ENCODE peak calls at places on chromosomes 11 and 22, in five cellular contexts. One of them, this sample, is unnamed.

GRCh38 chr11:75532200-75532972 is 6.6 kb upstream of the GDPD5 start:
- DNase-seq in adrenal gland: peak
- DNase-seq in AG04450: no peak
- DNase-seq in activated CD8-positive, alpha-beta T cell treated with anti-CD3 and anti-CD28 coated beads for 36 hours: peak
- DNase-seq in HCT116: peak
- DNase-seq in this sample: peak

GRCh38 chr11:34050536-34050935 is 995 bp upstream of the CAPRIN1 start:
- DNase-seq in activated CD8-positive, alpha-beta T cell treated with anti-CD3 and anti-CD28 coated beads for 36 hours: no peak
- DNase-seq in adrenal gland: no peak
- DNase-seq in AG04450: no peak
- DNase-seq in HCT116: no peak
- DNase-seq in this sample: no peak

GRCh38 chr22:37140686-37141323 is 8.9 kb downstream of the IL2RB start:
- DNase-seq in adrenal gland: no peak
- DNase-seq in HCT116: no peak
- DNase-seq in AG04450: no peak
- DNase-seq in activated CD8-positive, alpha-beta T cell treated with anti-CD3 and anti-CD28 coated beads for 36 hours: no peak
- DNase-seq in this sample: no peak

GRCh38 chr22:21073023-21073422 is 27.3 kb downstream of the LRRC74B start:
- DNase-seq in adrenal gland: no peak
- DNase-seq in HCT116: no peak
- DNase-seq in AG04450: no peak
- DNase-seq in activated CD8-positive, alpha-beta T cell treated with anti-CD3 and anti-CD28 coated beads for 36 hours: no peak
- DNase-seq in this sample: no peak

GRCh38 chr22:19812910-19813309 is 41.8 kb downstream of the GNB1L start:
- DNase-seq in adrenal gland: peak
- DNase-seq in AG04450: no peak
- DNase-seq in HCT116: no peak
- DNase-seq in activated CD8-positive, alpha-beta T cell treated with anti-CD3 and anti-CD28 coated beads for 36 hours: no peak
- DNase-seq in this sample: no peak

GRCh38 chr11:102111787-102112653 is 1.8 kb downstream of the YAP1 start:
- DNase-seq in HCT116: peak
- DNase-seq in activated CD8-positive, alpha-beta T cell treated with anti-CD3 and anti-CD28 coated beads for 36 hours: peak
- DNase-seq in adrenal gland: peak
- DNase-seq in AG04450: no peak
- DNase-seq in this sample: peak

GRCh38 chr11:133835258-133836075 is 9.8 kb downstream of the SPATA19 start:
- DNase-seq in HCT116: peak
- DNase-seq in AG04450: no peak
- DNase-seq in adrenal gland: peak
- DNase-seq in activated CD8-positive, alpha-beta T cell treated with anti-CD3 and anti-CD28 coated beads for 36 hours: peak
- DNase-seq in this sample: peak

GRCh38 chr11:68468217-68468828 is 7.8 kb downstream of the PPP6R3 start:
- DNase-seq in activated CD8-positive, alpha-beta T cell treated with anti-CD3 and anti-CD28 coated beads for 36 hours: peak
- DNase-seq in AG04450: no peak
- DNase-seq in HCT116: no peak
- DNase-seq in adrenal gland: no peak
- DNase-seq in this sample: no peak

GRCh38 chr22:11066458-11067285 is 4461.3 kb upstream of the OR11H1 start:
- DNase-seq in adrenal gland: no peak
- DNase-seq in HCT116: no peak
- DNase-seq in activated CD8-positive, alpha-beta T cell treated with anti-CD3 and anti-CD28 coated beads for 36 hours: no peak
- DNase-seq in AG04450: no peak
- DNase-seq in this sample: no peak

GRCh38 chr11:17012712-17013547 is 1.3 kb downstream of the PLEKHA7 start:
- DNase-seq in AG04450: no peak
- DNase-seq in HCT116: peak
- DNase-seq in activated CD8-positive, alpha-beta T cell treated with anti-CD3 and anti-CD28 coated beads for 36 hours: no peak
- DNase-seq in adrenal gland: no peak
- DNase-seq in this sample: no peak

GRCh38 chr11:97722065-97722464 is 1298.7 kb upstream of the CNTN5 start:
- DNase-seq in activated CD8-positive, alpha-beta T cell treated with anti-CD3 and anti-CD28 coated beads for 36 hours: no peak
- DNase-seq in HCT116: no peak
- DNase-seq in AG04450: peak
- DNase-seq in adrenal gland: no peak
- DNase-seq in this sample: no peak

GRCh38 chr11:69817265-69818236 is 1.7 kb downstream of the FGF3 start:
- DNase-seq in AG04450: no peak
- DNase-seq in activated CD8-positive, alpha-beta T cell treated with anti-CD3 and anti-CD28 coated beads for 36 hours: no peak
- DNase-seq in HCT116: no peak
- DNase-seq in adrenal gland: no peak
- DNase-seq in this sample: no peak

GRCh38 chr11:61102667-61103491 is 590 bp downstream of the CD5 start:
- DNase-seq in activated CD8-positive, alpha-beta T cell treated with anti-CD3 and anti-CD28 coated beads for 36 hours: peak
- DNase-seq in HCT116: no peak
- DNase-seq in adrenal gland: no peak
- DNase-seq in AG04450: no peak
- DNase-seq in this sample: no peak

GRCh38 chr22:32396746-32397145 is 15.3 kb downstream of the RTCB start:
- DNase-seq in HCT116: no peak
- DNase-seq in AG04450: no peak
- DNase-seq in adrenal gland: no peak
- DNase-seq in activated CD8-positive, alpha-beta T cell treated with anti-CD3 and anti-CD28 coated beads for 36 hours: no peak
- DNase-seq in this sample: no peak

GRCh38 chr11:15587059-15587458 is 472.3 kb downstream of the INSC start:
- DNase-seq in activated CD8-positive, alpha-beta T cell treated with anti-CD3 and anti-CD28 coated beads for 36 hours: no peak
- DNase-seq in AG04450: no peak
- DNase-seq in adrenal gland: no peak
- DNase-seq in HCT116: no peak
- DNase-seq in this sample: no peak

GRCh38 chr22:45210174-45210573 is 30.5 kb downstream of the KIAA0930 start:
- DNase-seq in HCT116: no peak
- DNase-seq in AG04450: no peak
- DNase-seq in activated CD8-positive, alpha-beta T cell treated with anti-CD3 and anti-CD28 coated beads for 36 hours: no peak
- DNase-seq in adrenal gland: no peak
- DNase-seq in this sample: no peak

GRCh38 chr11:69094111-69094914 is 45.6 kb downstream of the TPCN2 start:
- DNase-seq in HCT116: no peak
- DNase-seq in AG04450: no peak
- DNase-seq in activated CD8-positive, alpha-beta T cell treated with anti-CD3 and anti-CD28 coated beads for 36 hours: no peak
- DNase-seq in adrenal gland: no peak
- DNase-seq in this sample: no peak

GRCh38 chr22:50456466-50457234 is 18.2 kb downstream of the SBF1 start:
- DNase-seq in AG04450: no peak
- DNase-seq in HCT116: no peak
- DNase-seq in activated CD8-positive, alpha-beta T cell treated with anti-CD3 and anti-CD28 coated beads for 36 hours: peak
- DNase-seq in adrenal gland: no peak
- DNase-seq in this sample: no peak

GRCh38 chr11:128553662-128554392 is 33.5 kb downstream of the ETS1 start:
- DNase-seq in AG04450: no peak
- DNase-seq in adrenal gland: no peak
- DNase-seq in activated CD8-positive, alpha-beta T cell treated with anti-CD3 and anti-CD28 coated beads for 36 hours: peak
- DNase-seq in HCT116: no peak
- DNase-seq in this sample: peak

GRCh38 chr22:24035296-24035695 is 24.2 kb downstream of the CABIN1 start:
- DNase-seq in AG04450: no peak
- DNase-seq in HCT116: no peak
- DNase-seq in adrenal gland: peak
- DNase-seq in activated CD8-positive, alpha-beta T cell treated with anti-CD3 and anti-CD28 coated beads for 36 hours: no peak
- DNase-seq in this sample: no peak

GRCh38 chr11:4611986-4612385 is 4.0 kb upstream of the TRIM68 start:
- DNase-seq in AG04450: no peak
- DNase-seq in adrenal gland: no peak
- DNase-seq in activated CD8-positive, alpha-beta T cell treated with anti-CD3 and anti-CD28 coated beads for 36 hours: no peak
- DNase-seq in HCT116: no peak
- DNase-seq in this sample: no peak

GRCh38 chr22:46502776-46503175 is 34.6 kb downstream of the CELSR1 start:
- DNase-seq in adrenal gland: no peak
- DNase-seq in HCT116: no peak
- DNase-seq in activated CD8-positive, alpha-beta T cell treated with anti-CD3 and anti-CD28 coated beads for 36 hours: no peak
- DNase-seq in AG04450: no peak
- DNase-seq in this sample: no peak

GRCh38 chr22:31133911-31134310 is 6.4 kb downstream of the PLA2G3 start:
- DNase-seq in HCT116: no peak
- DNase-seq in activated CD8-positive, alpha-beta T cell treated with anti-CD3 and anti-CD28 coated beads for 36 hours: no peak
- DNase-seq in adrenal gland: no peak
- DNase-seq in AG04450: no peak
- DNase-seq in this sample: no peak

GRCh38 chr11:45048870-45049825 is 97.3 kb upstream of the PRDM11 start:
- DNase-seq in HCT116: no peak
- DNase-seq in AG04450: no peak
- DNase-seq in adrenal gland: peak
- DNase-seq in activated CD8-positive, alpha-beta T cell treated with anti-CD3 and anti-CD28 coated beads for 36 hours: no peak
- DNase-seq in this sample: no peak

GRCh38 chr11:71178076-71178475 is 74.3 kb downstream of the SHANK2 start:
- DNase-seq in adrenal gland: no peak
- DNase-seq in activated CD8-positive, alpha-beta T cell treated with anti-CD3 and anti-CD28 coated beads for 36 hours: no peak
- DNase-seq in HCT116: no peak
- DNase-seq in AG04450: no peak
- DNase-seq in this sample: no peak

DNA sequence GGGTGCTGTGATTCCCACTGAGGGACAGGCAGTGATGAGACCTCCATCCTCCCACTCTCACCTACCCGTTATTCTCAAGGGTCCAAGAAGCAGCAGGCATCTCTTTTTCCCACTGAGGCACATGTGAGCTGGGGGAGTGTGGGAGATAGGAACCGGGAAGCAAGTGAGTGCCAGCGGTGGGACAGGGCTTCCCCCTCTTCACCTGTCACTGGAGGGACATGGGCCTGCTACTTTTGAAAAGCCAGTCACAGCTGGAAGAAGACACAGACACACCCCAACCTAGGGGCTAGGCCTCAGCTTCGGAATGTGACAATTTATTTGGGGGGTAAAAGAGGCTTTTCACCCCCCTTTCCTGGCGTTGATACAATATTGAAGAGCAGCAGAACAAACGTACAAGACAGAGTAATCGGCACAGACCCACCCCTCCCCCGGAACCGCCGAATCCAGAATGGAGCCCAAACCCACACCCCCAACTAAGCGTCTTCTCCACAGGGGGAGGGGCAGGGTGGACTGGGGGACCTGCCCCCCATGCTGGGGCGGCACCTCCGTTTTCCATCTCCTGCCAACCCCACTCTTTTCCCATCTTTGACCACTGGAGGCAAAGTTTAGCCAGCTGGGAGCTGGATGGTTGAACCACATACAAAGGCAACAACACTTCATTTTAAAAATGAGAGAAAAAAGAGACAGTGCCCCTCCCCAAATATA is 10.7 kb downstream of the CBX6 start:
- DNase-seq in HCT116: no peak
- DNase-seq in adrenal gland: peak
- DNase-seq in AG04450: no peak
- DNase-seq in activated CD8-positive, alpha-beta T cell treated with anti-CD3 and anti-CD28 coated beads for 36 hours: no peak
- DNase-seq in this sample: no peak
- TF ChIP-seq CTCF in HCT116: no peak
- TF ChIP-seq CTCF in adrenal gland: peak
- TF ChIP-seq CTCF in AG04450: peak
- TF ChIP-seq CTCF in activated CD8-positive, alpha-beta T cell treated with anti-CD3 and anti-CD28 coated beads for 36 hours: no peak
- TF ChIP-seq CTCF in this sample: no peak

GRCh38 chr22:26477341-26477731 is 6.2 kb downstream of the HPS4 start:
- DNase-seq in activated CD8-positive, alpha-beta T cell treated with anti-CD3 and anti-CD28 coated beads for 36 hours: no peak
- DNase-seq in AG04450: no peak
- DNase-seq in HCT116: no peak
- DNase-seq in adrenal gland: no peak
- DNase-seq in this sample: no peak

GRCh38 chr22:26479792-26480610 is 3.6 kb downstream of the HPS4 start:
- DNase-seq in AG04450: no peak
- DNase-seq in HCT116: no peak
- DNase-seq in adrenal gland: no peak
- DNase-seq in activated CD8-positive, alpha-beta T cell treated with anti-CD3 and anti-CD28 coated beads for 36 hours: peak
- DNase-seq in this sample: peak

GRCh38 chr22:26480611-26480932 is 3.0 kb downstream of the HPS4 start:
- DNase-seq in adrenal gland: no peak
- DNase-seq in HCT116: no peak
- DNase-seq in activated CD8-positive, alpha-beta T cell treated with anti-CD3 and anti-CD28 coated beads for 36 hours: no peak
- DNase-seq in AG04450: no peak
- DNase-seq in this sample: no peak

GRCh38 chr22:26481112-26481693 is 2.4 kb downstream of the HPS4 start:
- DNase-seq in AG04450: no peak
- DNase-seq in adrenal gland: no peak
- DNase-seq in HCT116: no peak
- DNase-seq in activated CD8-positive, alpha-beta T cell treated with anti-CD3 and anti-CD28 coated beads for 36 hours: no peak
- DNase-seq in this sample: no peak

GRCh38 chr22:26479043-26479791 is 4.4 kb downstream of the HPS4 start:
- DNase-seq in AG04450: no peak
- DNase-seq in adrenal gland: peak
- DNase-seq in HCT116: no peak
- DNase-seq in activated CD8-positive, alpha-beta T cell treated with anti-CD3 and anti-CD28 coated beads for 36 hours: no peak
- DNase-seq in this sample: peak
- TF ChIP-seq CTCF in AG04450: no peak
- TF ChIP-seq CTCF in adrenal gland: no peak
- TF ChIP-seq CTCF in HCT116: no peak
- TF ChIP-seq CTCF in activated CD8-positive, alpha-beta T cell treated with anti-CD3 and anti-CD28 coated beads for 36 hours: no peak
- TF ChIP-seq CTCF in this sample: no peak

DNA sequence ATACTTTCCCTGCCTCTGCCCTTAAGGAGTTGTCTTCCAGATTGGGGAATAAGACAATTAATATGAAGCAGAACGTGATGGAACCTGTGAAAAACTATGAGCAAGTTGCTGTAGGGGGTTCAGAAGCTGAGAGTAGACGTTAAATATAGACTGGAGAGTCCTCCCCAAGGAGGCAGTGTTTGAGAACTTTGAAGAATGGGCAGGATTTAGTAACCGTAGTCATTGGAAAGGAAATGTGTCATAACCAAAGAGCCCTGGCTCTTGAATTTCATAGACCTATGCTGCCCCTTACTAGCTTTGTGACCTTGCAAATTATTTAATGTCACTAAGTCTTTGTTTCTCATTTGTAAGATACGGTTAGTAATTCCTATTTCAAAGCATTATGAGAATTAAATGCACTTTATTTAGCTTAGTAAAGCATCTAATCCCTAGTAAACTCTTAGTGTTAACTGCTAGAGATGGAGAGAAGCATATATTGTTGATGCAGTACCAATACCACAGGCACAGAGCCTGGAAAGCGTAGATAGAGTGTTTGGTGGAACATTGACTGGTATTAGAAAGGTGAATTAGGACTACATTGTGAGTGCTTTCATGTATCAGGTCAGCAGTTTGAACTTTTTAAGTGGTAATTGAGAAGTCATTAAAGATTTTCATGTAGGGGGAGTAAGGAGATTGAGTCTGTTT is 54.1 kb downstream of the MCAM start:
- DNase-seq in HCT116: no peak
- DNase-seq in AG04450: no peak
- DNase-seq in adrenal gland: no peak
- DNase-seq in activated CD8-positive, alpha-beta T cell treated with anti-CD3 and anti-CD28 coated beads for 36 hours: peak
- DNase-seq in this sample: peak
- TF ChIP-seq CTCF in HCT116: no peak
- TF ChIP-seq CTCF in AG04450: no peak
- TF ChIP-seq CTCF in adrenal gland: no peak
- TF ChIP-seq CTCF in activated CD8-positive, alpha-beta T cell treated with anti-CD3 and anti-CD28 coated beads for 36 hours: peak
- TF ChIP-seq CTCF in this sample: no peak

GRCh38 chr22:43343262-43343988 is at the start of gene SCUBE1:
- DNase-seq in AG04450: no peak
- DNase-seq in adrenal gland: peak
- DNase-seq in HCT116: no peak
- DNase-seq in activated CD8-positive, alpha-beta T cell treated with anti-CD3 and anti-CD28 coated beads for 36 hours: peak
- DNase-seq in this sample: no peak

GRCh38 chr22:43345356-43345755 is 2.2 kb upstream of the SCUBE1 start:
- DNase-seq in HCT116: no peak
- DNase-seq in activated CD8-positive, alpha-beta T cell treated with anti-CD3 and anti-CD28 coated beads for 36 hours: no peak
- DNase-seq in AG04450: no peak
- DNase-seq in adrenal gland: no peak
- DNase-seq in this sample: no peak

GRCh38 chr22:43345761-43346261 is 2.6 kb upstream of the SCUBE1 start:
- DNase-seq in HCT116: no peak
- DNase-seq in adrenal gland: no peak
- DNase-seq in activated CD8-positive, alpha-beta T cell treated with anti-CD3 and anti-CD28 coated beads for 36 hours: peak
- DNase-seq in AG04450: no peak
- DNase-seq in this sample: peak

GRCh38 chr22:43341565-43341964 is 1.6 kb downstream of the SCUBE1 start:
- DNase-seq in AG04450: no peak
- DNase-seq in adrenal gland: no peak
- DNase-seq in activated CD8-positive, alpha-beta T cell treated with anti-CD3 and anti-CD28 coated beads for 36 hours: no peak
- DNase-seq in HCT116: no peak
- DNase-seq in this sample: no peak

GRCh38 chr22:43342347-43343261 is 568 bp downstream of the SCUBE1 start:
- DNase-seq in adrenal gland: no peak
- DNase-seq in activated CD8-positive, alpha-beta T cell treated with anti-CD3 and anti-CD28 coated beads for 36 hours: no peak
- DNase-seq in HCT116: no peak
- DNase-seq in AG04450: no peak
- DNase-seq in this sample: no peak
- TF ChIP-seq CTCF in adrenal gland: no peak
- TF ChIP-seq CTCF in activated CD8-positive, alpha-beta T cell treated with anti-CD3 and anti-CD28 coated beads for 36 hours: no peak
- TF ChIP-seq CTCF in HCT116: no peak
- TF ChIP-seq CTCF in AG04450: no peak
- TF ChIP-seq CTCF in this sample: no peak